ENCODE peak calls at places on chromosomes 13 and 19, in five cellular contexts. One of them, this sample, is unnamed.

GRCh38 chr13:31242342-31242741 is 42.6 kb downstream of the B3GLCT start:
- DNase-seq in H9: no peak
- DNase-seq in neuronal stem cell: no peak
- DNase-seq in IMR-90: no peak
- DNase-seq in mesenchymal stem cell: no peak
- DNase-seq in this sample: no peak

GRCh38 chr19:21912654-21913053 is 76.7 kb upstream of the ZNF43 start:
- DNase-seq in H9: no peak
- DNase-seq in IMR-90: no peak
- DNase-seq in neuronal stem cell: no peak
- DNase-seq in mesenchymal stem cell: no peak
- DNase-seq in this sample: no peak

GRCh38 chr13:102195566-102196462 is 206.0 kb downstream of the FGF14 start:
- DNase-seq in H9: no peak
- DNase-seq in IMR-90: peak; percentile 47
- DNase-seq in neuronal stem cell: no peak
- DNase-seq in mesenchymal stem cell: peak; percentile 62
- DNase-seq in this sample: no peak

GRCh38 chr19:48152552-48152951 is 17.6 kb downstream of the LIG1 start:
- DNase-seq in H9: peak; percentile 50
- DNase-seq in IMR-90: peak; percentile 75
- DNase-seq in mesenchymal stem cell: peak; percentile 61
- DNase-seq in neuronal stem cell: peak; percentile 48
- DNase-seq in this sample: peak; percentile 84

GRCh38 chr19:19615086-19615485 is 3.4 kb downstream of the PBX4 start:
- DNase-seq in neuronal stem cell: no peak
- DNase-seq in H9: no peak
- DNase-seq in IMR-90: peak; percentile 46
- DNase-seq in mesenchymal stem cell: peak; percentile 25
- DNase-seq in this sample: peak; percentile 58

GRCh38 chr19:956747-957451 is 27.2 kb upstream of the WDR18 start:
- DNase-seq in IMR-90: peak; percentile 36
- DNase-seq in neuronal stem cell: peak; percentile 94
- DNase-seq in H9: peak; percentile 67
- DNase-seq in mesenchymal stem cell: peak; percentile 78
- DNase-seq in this sample: peak; percentile 89

GRCh38 chr13:30463820-30464495 is 1.8 kb downstream of the HMGB1 start:
- DNase-seq in mesenchymal stem cell: peak; percentile 79
- DNase-seq in neuronal stem cell: no peak
- DNase-seq in IMR-90: peak; percentile 50
- DNase-seq in H9: no peak
- DNase-seq in this sample: peak; percentile 19

GRCh38 chr19:54523403-54523802 is 20.8 kb downstream of the LAIR2 start:
- DNase-seq in H9: no peak
- DNase-seq in IMR-90: peak; percentile 39
- DNase-seq in neuronal stem cell: no peak
- DNase-seq in mesenchymal stem cell: no peak
- DNase-seq in this sample: no peak

GRCh38 chr19:32287811-32288227 is 57.6 kb upstream of the ZNF507 start:
- DNase-seq in neuronal stem cell: peak; percentile 63
- DNase-seq in IMR-90: peak; percentile 61
- DNase-seq in H9: peak; percentile 84
- DNase-seq in mesenchymal stem cell: peak; percentile 53
- DNase-seq in this sample: peak; percentile 52

GRCh38 chr13:44601596-44601995 is 25.5 kb upstream of the TSC22D1 start:
- DNase-seq in neuronal stem cell: no peak
- DNase-seq in H9: no peak
- DNase-seq in mesenchymal stem cell: no peak
- DNase-seq in IMR-90: no peak
- DNase-seq in this sample: peak; percentile 87

DNA sequence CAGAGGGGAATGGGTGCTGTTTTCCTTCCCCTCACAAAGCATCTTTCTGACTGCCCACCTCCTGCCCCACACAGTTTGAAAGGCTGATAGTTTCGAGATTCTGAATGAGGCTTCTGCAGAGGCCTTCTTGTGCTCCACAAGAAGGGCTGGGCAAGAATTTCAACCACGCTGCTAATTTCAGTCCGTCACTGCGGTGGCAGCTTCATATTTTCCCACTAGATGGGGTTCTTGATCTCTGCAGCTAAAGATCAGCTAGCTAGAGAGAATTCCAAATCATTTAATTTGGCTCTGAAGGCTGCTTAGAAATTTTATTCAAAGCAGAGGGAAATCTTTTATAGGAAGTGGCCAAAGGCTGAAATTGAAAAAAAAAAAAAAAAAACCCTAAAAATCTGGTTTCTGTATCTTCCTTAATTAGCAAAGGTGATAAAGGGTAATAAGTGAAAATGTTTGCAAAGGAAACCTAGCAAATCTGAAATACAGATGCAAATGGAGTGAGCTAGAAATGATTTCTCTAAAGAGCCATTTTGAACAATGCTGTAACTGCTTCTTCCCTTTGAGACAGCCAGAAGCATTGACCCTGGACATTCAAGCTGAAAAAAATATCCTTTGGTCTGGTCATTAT is 38.0 kb upstream of the C13orf42 start:
- DNase-seq in H9: peak; percentile 86
- DNase-seq in IMR-90: peak; percentile 45
- DNase-seq in mesenchymal stem cell: peak; percentile 54
- DNase-seq in neuronal stem cell: peak; percentile 51
- DNase-seq in this sample: peak; percentile 41
- H4K91ac ChIP-seq in H9: no peak overlapping the region
- H4K91ac ChIP-seq in IMR-90: no peak overlapping the region
- H4K91ac ChIP-seq in mesenchymal stem cell: no peak overlapping the region
- H4K91ac ChIP-seq in neuronal stem cell: no peak overlapping the region
- H4K91ac ChIP-seq in this sample: no peak overlapping the region

DNA sequence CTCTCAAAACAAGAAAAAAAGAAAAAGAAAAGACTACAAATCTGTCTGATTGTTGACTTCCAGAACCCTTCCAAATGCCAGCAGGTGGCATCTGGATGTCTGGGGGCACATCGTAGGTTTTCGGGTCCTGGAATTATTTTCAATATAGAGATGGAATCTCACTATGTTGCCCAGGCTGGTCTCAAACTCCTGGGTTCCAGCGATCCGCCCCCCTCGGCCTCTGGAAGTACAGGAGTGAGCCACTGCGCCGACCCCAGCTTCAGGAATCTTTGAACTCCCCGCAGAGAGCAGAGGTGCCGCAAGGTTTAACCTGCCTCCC is 567 bp upstream of the B3GNT3 start:
- DNase-seq in neuronal stem cell: no peak
- DNase-seq in IMR-90: no peak
- DNase-seq in H9: no peak
- DNase-seq in mesenchymal stem cell: no peak
- DNase-seq in this sample: no peak
- H3K18ac ChIP-seq in neuronal stem cell: no peak overlapping the region
- H3K18ac ChIP-seq in IMR-90: no peak overlapping the region
- H3K18ac ChIP-seq in H9: no peak overlapping the region
- H3K18ac ChIP-seq in mesenchymal stem cell: no peak overlapping the region
- H3K18ac ChIP-seq in this sample: no peak overlapping the region

GRCh38 chr19:7395360-7395781 is 46.6 kb downstream of the ARHGEF18 start:
- DNase-seq in neuronal stem cell: no peak
- DNase-seq in mesenchymal stem cell: peak; percentile 26
- DNase-seq in IMR-90: no peak
- DNase-seq in H9: no peak
- DNase-seq in this sample: no peak
- H4K91ac ChIP-seq in neuronal stem cell: no peak overlapping the region
- H4K91ac ChIP-seq in mesenchymal stem cell: peak overlapping the region; percentile 78
- H4K91ac ChIP-seq in IMR-90: no peak overlapping the region
- H4K91ac ChIP-seq in H9: no peak overlapping the region
- H4K91ac ChIP-seq in this sample: peak overlapping the region; percentile 94

GRCh38 chr19:40609561-40610395 is 8.6 kb downstream of the LTBP4 start:
- DNase-seq in mesenchymal stem cell: peak; percentile 76
- DNase-seq in neuronal stem cell: peak; percentile 80
- DNase-seq in H9: peak; percentile 95
- DNase-seq in IMR-90: no peak
- DNase-seq in this sample: peak; percentile 82
- H3K18ac ChIP-seq in mesenchymal stem cell: peak overlapping the region; percentile 85
- H3K18ac ChIP-seq in neuronal stem cell: peak overlapping the region; percentile 81
- H3K18ac ChIP-seq in H9: no peak overlapping the region
- H3K18ac ChIP-seq in IMR-90: no peak overlapping the region
- H3K18ac ChIP-seq in this sample: peak overlapping the region; percentile 39

GRCh38 chr13:113942591-113943103 is 31.2 kb downstream of the C13orf46 start:
- DNase-seq in mesenchymal stem cell: no peak
- DNase-seq in H9: no peak
- DNase-seq in neuronal stem cell: no peak
- DNase-seq in IMR-90: no peak
- DNase-seq in this sample: no peak

GRCh38 chr13:113939905-113940339 is 34.0 kb downstream of the C13orf46 start:
- DNase-seq in mesenchymal stem cell: no peak
- DNase-seq in IMR-90: no peak
- DNase-seq in H9: no peak
- DNase-seq in neuronal stem cell: no peak
- DNase-seq in this sample: no peak

GRCh38 chr13:113943821-113944565 is 29.9 kb downstream of the C13orf46 start:
- DNase-seq in mesenchymal stem cell: no peak
- DNase-seq in H9: no peak
- DNase-seq in neuronal stem cell: no peak
- DNase-seq in IMR-90: no peak
- DNase-seq in this sample: no peak

GRCh38 chr13:113939129-113939904 is 34.6 kb downstream of the C13orf46 start:
- DNase-seq in H9: no peak
- DNase-seq in neuronal stem cell: no peak
- DNase-seq in mesenchymal stem cell: no peak
- DNase-seq in IMR-90: no peak
- DNase-seq in this sample: no peak

GRCh38 chr13:113941571-113942191 is 32.2 kb downstream of the C13orf46 start:
- DNase-seq in IMR-90: no peak
- DNase-seq in neuronal stem cell: no peak
- DNase-seq in mesenchymal stem cell: no peak
- DNase-seq in H9: no peak
- DNase-seq in this sample: no peak
- H4K91ac ChIP-seq in IMR-90: no peak overlapping the region
- H4K91ac ChIP-seq in neuronal stem cell: no peak overlapping the region
- H4K91ac ChIP-seq in mesenchymal stem cell: no peak overlapping the region
- H4K91ac ChIP-seq in H9: no peak overlapping the region
- H4K91ac ChIP-seq in this sample: no peak overlapping the region

DNA sequence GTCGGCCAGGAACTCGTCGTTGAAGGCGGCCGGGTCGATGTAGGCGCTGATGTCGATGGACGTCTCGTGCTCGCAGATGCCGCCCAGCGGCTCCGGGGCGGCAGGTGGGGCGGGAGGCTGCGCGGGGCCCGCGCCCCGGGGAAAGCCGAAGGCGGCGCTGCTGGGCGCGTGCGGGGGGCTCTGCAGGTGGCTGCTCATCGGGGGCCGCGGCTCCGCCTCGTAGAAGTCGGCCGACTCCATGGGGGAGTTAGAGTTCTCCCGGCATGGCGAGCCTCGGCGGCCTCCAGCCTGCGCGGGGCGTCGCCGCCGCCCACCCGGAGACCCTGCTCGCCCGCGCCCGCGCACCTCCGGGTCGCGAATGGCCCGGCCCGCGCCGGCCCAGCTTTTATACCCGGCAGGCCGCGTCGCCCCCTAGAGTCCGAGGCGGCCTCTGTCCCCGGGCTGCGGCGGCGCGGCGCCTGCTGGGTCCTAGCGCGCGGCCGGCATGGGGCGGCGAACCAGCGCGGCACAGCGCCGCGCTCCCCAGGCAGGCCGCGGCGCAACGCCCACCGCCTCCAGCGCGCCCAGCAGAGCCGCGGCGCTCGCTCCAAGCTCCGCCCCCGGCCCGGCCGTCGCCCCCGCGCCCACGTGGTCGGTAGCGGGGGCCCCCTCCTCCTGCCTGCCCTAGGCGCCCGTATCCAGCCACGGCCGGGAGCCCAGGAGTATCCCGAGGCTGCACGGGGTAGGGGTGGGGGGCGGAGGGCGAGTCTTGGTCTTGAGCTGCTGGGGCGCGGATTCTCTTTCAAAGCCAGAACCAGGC is at the start of gene CEBPA:
- DNase-seq in H9: peak; percentile 84
- DNase-seq in mesenchymal stem cell: peak; percentile 74
- DNase-seq in neuronal stem cell: peak; percentile 90
- DNase-seq in IMR-90: peak; percentile 72
- DNase-seq in this sample: peak; percentile 96
- H3K18ac ChIP-seq in H9: peak within 1 kb of the TSS; percentile 74
- H3K18ac ChIP-seq in mesenchymal stem cell: peak within 1 kb of the TSS; percentile 77
- H3K18ac ChIP-seq in neuronal stem cell: peak within 1 kb of the TSS; percentile 98
- H3K18ac ChIP-seq in IMR-90: no peak within 1 kb of the TSS
- H3K18ac ChIP-seq in this sample: peak within 1 kb of the TSS; percentile 75

GRCh38 chr19:47111682-47112165 is 1.9 kb downstream of the ZC3H4 start:
- DNase-seq in H9: no peak
- DNase-seq in neuronal stem cell: peak; percentile 45
- DNase-seq in mesenchymal stem cell: no peak
- DNase-seq in IMR-90: no peak
- DNase-seq in this sample: no peak
- H4K91ac ChIP-seq in H9: peak overlapping the region; percentile 86
- H4K91ac ChIP-seq in neuronal stem cell: peak overlapping the region; percentile 48
- H4K91ac ChIP-seq in mesenchymal stem cell: peak overlapping the region; percentile 100
- H4K91ac ChIP-seq in IMR-90: peak overlapping the region; percentile 89
- H4K91ac ChIP-seq in this sample: peak overlapping the region; percentile 99

GRCh38 chr19:40610396-40611064 is 9.4 kb downstream of the LTBP4 start:
- DNase-seq in neuronal stem cell: no peak
- DNase-seq in IMR-90: no peak
- DNase-seq in mesenchymal stem cell: no peak
- DNase-seq in H9: peak; percentile 35
- DNase-seq in this sample: no peak
- H3K18ac ChIP-seq in neuronal stem cell: peak overlapping the region; percentile 81
- H3K18ac ChIP-seq in IMR-90: no peak overlapping the region
- H3K18ac ChIP-seq in mesenchymal stem cell: peak overlapping the region; percentile 85
- H3K18ac ChIP-seq in H9: no peak overlapping the region
- H3K18ac ChIP-seq in this sample: peak overlapping the region; percentile 39